ENCODE peak calls at places on chromosomes 7 and 10, in four cellular contexts. K is astrocyte of the cerebellum, D is anterior cingulate cortex, F is T-cell. C is an unnamed sample.

GRCh38 chr7:153858335-153858734 is 193.9 kb upstream of the DPP6 start:
- DNase-seq in D (no peak), K (peak; percentile 15), F (no peak), C (no peak)

GRCh38 chr10:74231375-74231774 is 80.4 kb downstream of the ADK start:
- DNase-seq in K (no peak), F (no peak), D (no peak), C (no peak)

GRCh38 chr10:62853710-62854109 is 37.5 kb upstream of the EGR2 start:
- DNase-seq in F (no peak), K (no peak), D (no peak), C (peak; percentile 46)

GRCh38 chr7:3117488-3118228 is 74.0 kb upstream of the CARD11 start:
- DNase-seq in D (no peak), K (no peak), F (peak; percentile 31), C (no peak)

GRCh38 chr7:93132216-93132615 is 14.4 kb upstream of the SAMD9 start:
- DNase-seq in F (no peak), K (no peak), D (no peak), C (no peak)

GRCh38 chr10:129104266-129105045 is 362.6 kb upstream of the MGMT start:
- DNase-seq in K (no peak), D (no peak), F (no peak), C (no peak)

GRCh38 chr7:46257766-46258448 is 336.8 kb upstream of the IGFBP3 start:
- DNase-seq in K (peak; percentile 79), D (no peak), F (no peak), C (no peak)

GRCh38 chr7:105691029-105691691 is 109.9 kb upstream of the EFCAB10 start:
- DNase-seq in F (peak; percentile 59), D (no peak), K (no peak), C (no peak)

GRCh38 chr10:20017961-20018360 is 201.7 kb downstream of the PLXDC2 start:
- DNase-seq in D (no peak), F (no peak), K (no peak), C (no peak)

GRCh38 chr10:123097039-123097438 is 38.7 kb upstream of the HMX3 start:
- DNase-seq in D (no peak), K (no peak), F (no peak), C (no peak)

GRCh38 chr10:86635402-86635801 is 18.9 kb upstream of the OPN4 start:
- DNase-seq in D (no peak), K (no peak), F (no peak), C (no peak)

GRCh38 chr7:2049111-2049781 is 183.5 kb downstream of the MAD1L1 start:
- DNase-seq in K (no peak), F (no peak), D (no peak), C (no peak)

GRCh38 chr10:74825033-74825370 is 1.4 kb upstream of the KAT6B start:
- DNase-seq in K (no peak), D (peak; percentile 64), F (peak; percentile 20), C (peak; percentile 48)

GRCh38 chr7:103065666-103066065 is 8.9 kb downstream of the FBXL13 start:
- DNase-seq in F (peak; percentile 29), D (no peak), K (no peak), C (no peak)

GRCh38 chr7:87038993-87039716 is 20.3 kb downstream of the ELAPOR2 start:
- DNase-seq in F (no peak), K (no peak), D (no peak), C (no peak)

GRCh38 chr10:129945941-129946760 is 17.9 kb downstream of the EBF3 start:
- DNase-seq in D (no peak), K (no peak), F (no peak), C (no peak)

GRCh38 chr10:124734311-124735166 is 9.6 kb downstream of the FAM53B start:
- DNase-seq in D (no peak), K (no peak), F (no peak), C (no peak)

GRCh38 chr10:58867683-58868082 is 308.8 kb upstream of the PHYHIPL start:
- DNase-seq in F (no peak), D (no peak), K (no peak), C (no peak)

GRCh38 chr10:82932426-82932825 is 1057.4 kb downstream of the NRG3 start:
- DNase-seq in F (no peak), K (no peak), D (no peak), C (no peak)

GRCh38 chr7:76196786-76197185 is 4.9 kb upstream of the SRRM3 start:
- DNase-seq in K (no peak), F (no peak), D (no peak), C (no peak)

GRCh38 chr10:11670311-11670825 is 58.9 kb upstream of the USP6NL start:
- DNase-seq in D (no peak), F (no peak), K (no peak), C (no peak)

GRCh38 chr10:125060486-125060850 is 99.9 kb downstream of the CTBP2 start:
- DNase-seq in D (no peak), K (no peak), F (no peak), C (no peak)

GRCh38 chr10:1109795-1110673 is 53.8 kb downstream of the WDR37 start:
- DNase-seq in K (peak; percentile 75), D (peak; percentile 12), F (peak; percentile 70), C (peak; percentile 56)

GRCh38 chr10:98331888-98332287 is 63.9 kb upstream of the LOXL4 start:
- DNase-seq in F (no peak), D (no peak), K (no peak), C (no peak)

GRCh38 chr7:82715344-82715743 is 271.8 kb upstream of the CACNA2D1 start:
- DNase-seq in D (no peak), K (no peak), F (no peak), C (no peak)

GRCh38 chr10:117413928-117414618 is 38.8 kb upstream of the PDZD8 start:
- DNase-seq in K (no peak), F (no peak), D (no peak), C (no peak)

GRCh38 chr10:32771217-32771616 is 186.8 kb downstream of the ITGB1 start:
- DNase-seq in K (no peak), D (no peak), F (no peak), C (no peak)

GRCh38 chr10:110504111-110504735 is 6.5 kb downstream of the DUSP5 start:
- DNase-seq in D (no peak), F (peak; percentile 49), K (no peak), C (peak; percentile 51)

GRCh38 chr10:101063548-101064414 is 2.0 kb downstream of the KAZALD1 start:
- DNase-seq in F (no peak), D (no peak), K (no peak), C (no peak)

GRCh38 chr7:128389085-128389814 is 20.5 kb downstream of the IMPDH1 start:
- DNase-seq in F (no peak), K (no peak), D (no peak), C (no peak)

GRCh38 chr10:3460420-3461128 is 288.0 kb upstream of the PITRM1 start:
- DNase-seq in K (no peak), F (no peak), D (no peak), C (no peak)